ENCODE peak calls at places on chromosomes 12 and 14, in five cellular contexts. X is Calu3, M is adrenal gland, O is kidney epithelial cell, E is progenitor cell of endocrine pancreas. Y is an unnamed sample.

GRCh38 chr12:120759591-120760348 is 34.1 kb downstream of the ACADS start:
- DNase-seq in M (no peak), E (no peak), X (no peak), O (no peak), Y (no peak)

GRCh38 chr12:3885179-3886094 is 12.2 kb upstream of the PARP11 start:
- DNase-seq in E (no peak), M (peak), O (no peak), X (peak), Y (no peak)

GRCh38 chr12:91608562-91608961 is 425.9 kb upstream of the DCN start:
- DNase-seq in M (no peak), O (no peak), E (no peak), X (no peak), Y (no peak)

GRCh38 chr14:101635238-101636080 is 74.2 kb downstream of the DIO3 start:
- DNase-seq in O (no peak), M (no peak), E (no peak), X (no peak), Y (no peak)

GRCh38 chr14:32364941-32365340 is 35.8 kb downstream of the AKAP6 start:
- DNase-seq in X (no peak), M (no peak), E (no peak), O (peak), Y (no peak)

GRCh38 chr14:89813485-89814080 is 140.9 kb downstream of the EFCAB11 start:
- DNase-seq in M (no peak), X (no peak), E (no peak), O (peak), Y (no peak)

GRCh38 chr14:27228053-27228452 is 630.2 kb upstream of the NOVA1 start:
- DNase-seq in M (no peak), E (no peak), O (no peak), X (no peak), Y (no peak)

GRCh38 chr14:23399591-23399990 is 8.5 kb downstream of the MYH6 start:
- DNase-seq in M (no peak), X (no peak), E (no peak), O (no peak), Y (no peak)

GRCh38 chr12:2652401-2653081 is 142.2 kb upstream of the FKBP4 start:
- DNase-seq in O (no peak), E (no peak), X (no peak), M (no peak), Y (no peak)

GRCh38 chr14:96632363-96632758 is 130.2 kb downstream of the PAPOLA start:
- DNase-seq in E (no peak), O (no peak), X (no peak), M (no peak), Y (no peak)

GRCh38 chr14:72318648-72319047 is 386.4 kb downstream of the RGS6 start:
- DNase-seq in O (no peak), X (no peak), M (no peak), E (no peak), Y (no peak)

GRCh38 chr14:91890291-91890749 is 23.0 kb upstream of the TC2N start:
- DNase-seq in O (no peak), M (no peak), X (peak), E (no peak), Y (no peak)

GRCh38 chr14:71918955-71919354 is 13.3 kb upstream of the RGS6 start:
- DNase-seq in X (no peak), M (no peak), O (no peak), E (no peak), Y (no peak)

GRCh38 chr14:60670994-60671393 is 21.7 kb upstream of the SIX1 start:
- DNase-seq in O (no peak), E (no peak), M (no peak), X (no peak), Y (no peak)

GRCh38 chr12:81080431-81080983 is 2.6 kb downstream of the ACSS3 start:
- DNase-seq in E (no peak), M (peak), O (no peak), X (no peak), Y (no peak)

GRCh38 chr12:66169221-66170170 is at the start of gene TMBIM4:
- DNase-seq in M (peak), O (peak), X (peak), E (peak), Y (peak)

GRCh38 chr12:46808317-46808716 is 17.5 kb downstream of the SLC38A4 start:
- DNase-seq in X (no peak), O (no peak), E (no peak), M (no peak), Y (no peak)

GRCh38 chr12:64236549-64236948 is 14.5 kb upstream of the KICS2 start:
- DNase-seq in M (no peak), X (no peak), E (no peak), O (no peak), Y (no peak)

GRCh38 chr12:11695321-11695720 is 45.8 kb downstream of the ETV6 start:
- DNase-seq in E (no peak), X (no peak), O (no peak), M (peak), Y (peak)

GRCh38 chr12:89977356-89978185 is 268.9 kb upstream of the ATP2B1 start:
- DNase-seq in O (no peak), M (no peak), X (no peak), E (no peak), Y (no peak)

GRCh38 chr14:21101802-21102413 is 1.0 kb downstream of the TMEM253 start:
- DNase-seq in X (no peak), M (no peak), E (no peak), O (no peak), Y (no peak)

GRCh38 chr14:55071051-55071450 is 19.6 kb downstream of the MAPK1IP1L start:
- DNase-seq in E (no peak), O (no peak), X (no peak), M (no peak), Y (no peak)

GRCh38 chr12:123064356-123064755 is 83.9 kb downstream of the ARL6IP4 start:
- DNase-seq in X (no peak), M (peak), E (no peak), O (no peak), Y (no peak)

GRCh38 chr12:56299308-56299852 is 750 bp downstream of the CS start:
- DNase-seq in O (no peak), E (no peak), M (no peak), X (peak), Y (no peak)

GRCh38 chr12:49131973-49132461 is 822 bp upstream of the TUBA1B start:
- DNase-seq in O (no peak), X (no peak), M (no peak), E (no peak), Y (no peak)

GRCh38 chr14:98189077-98189476 is 1082.9 kb downstream of the BCL11B start:
- DNase-seq in O (no peak), X (no peak), M (no peak), E (no peak), Y (no peak)

GRCh38 chr12:3222935-3223334 is 145.8 kb downstream of the TSPAN9 start:
- DNase-seq in X (no peak), O (no peak), M (no peak), E (no peak), Y (no peak)

GRCh38 chr14:53938126-53938671 is 18.4 kb downstream of the BMP4 start:
- DNase-seq in X (no peak), O (no peak), E (no peak), M (no peak), Y (no peak)

GRCh38 chr12:20369164-20370000 is 1.0 kb downstream of the PDE3A start:
- DNase-seq in M (peak), X (peak), O (no peak), E (peak), Y (no peak)

GRCh38 chr14:67270354-67270753 is 29.1 kb downstream of the PALS1 start:
- DNase-seq in X (no peak), M (no peak), O (no peak), E (no peak), Y (no peak)

GRCh38 chr14:69325646-69326265 is 65.8 kb downstream of the GALNT16 start:
- DNase-seq in E (no peak), X (no peak), O (no peak), M (no peak), Y (no peak)

GRCh38 chr12:32761716-32762115 is 6.0 kb upstream of the YARS2 start:
- DNase-seq in X (no peak), O (no peak), M (no peak), E (no peak), Y (no peak)

GRCh38 chr12:45050751-45051489 is at the start of gene DBX2:
- DNase-seq in O (no peak), E (no peak), M (no peak), X (peak), Y (no peak)

GRCh38 chr14:37650356-37651037 is 55.1 kb downstream of the TTC6 start:
- DNase-seq in X (no peak), E (no peak), M (no peak), O (no peak), Y (no peak)

GRCh38 chr12:104342147-104342546 is 38.6 kb downstream of the EID3 start:
- DNase-seq in E (no peak), X (no peak), M (no peak), O (no peak), Y (no peak)

DNA sequence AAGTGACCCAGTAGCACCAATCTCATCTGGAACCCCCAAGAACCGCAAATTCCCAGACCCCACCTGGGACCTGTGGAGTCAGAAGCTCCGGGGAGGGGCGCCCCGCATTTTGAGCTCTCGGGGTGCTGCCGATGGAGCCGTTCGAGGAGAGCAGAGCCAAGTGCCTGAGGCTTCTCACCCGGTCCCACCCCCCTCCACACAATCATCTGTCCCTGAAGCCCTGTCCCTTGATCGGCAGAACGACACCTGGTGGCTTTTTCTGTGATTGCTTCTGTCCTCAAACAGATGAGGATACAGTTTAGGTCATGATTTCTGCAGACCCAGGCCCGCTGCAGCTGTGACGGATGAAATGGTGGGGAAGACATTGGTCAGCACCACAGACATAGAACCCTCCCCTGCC is 74.7 kb downstream of the NOC4L start:
- DNase-seq in O (no peak), E (no peak), X (peak), M (no peak), Y (no peak)
- TF ChIP-seq CTCF in O (peak), E (peak), X (peak), M (peak), Y (peak)

DNA sequence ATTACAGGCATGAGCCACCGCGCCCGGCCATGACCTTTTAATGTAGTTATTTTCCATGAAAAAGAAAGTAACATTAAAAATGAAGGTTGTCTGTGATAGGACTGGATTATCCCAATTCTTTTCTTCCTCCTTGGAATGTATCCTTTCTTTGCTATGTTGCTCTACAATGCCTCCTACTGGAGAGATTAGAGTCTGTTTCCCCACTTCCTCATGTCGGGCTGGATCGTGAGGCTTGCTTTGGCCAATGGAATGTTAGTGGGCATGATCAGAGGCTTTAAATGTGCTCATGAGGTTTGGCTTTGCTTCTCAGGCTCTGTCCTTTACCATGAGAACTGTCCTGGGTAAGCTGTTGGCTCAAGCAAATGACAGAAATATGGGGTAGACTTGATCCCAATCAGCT is 34.7 kb upstream of the SOCS2 start:
- DNase-seq in O (no peak), E (no peak), M (no peak), X (no peak), Y (no peak)
- TF ChIP-seq CTCF in O (no peak), E (peak), M (no peak), X (no peak), Y (peak)

GRCh38 chr14:35335388-35336092 is 43.4 kb downstream of the PSMA6 start:
- DNase-seq in M (peak), X (peak), E (no peak), O (no peak), Y (no peak)

GRCh38 chr14:35338731-35339405 is 46.7 kb downstream of the PSMA6 start:
- DNase-seq in M (no peak), O (no peak), X (no peak), E (no peak), Y (no peak)

GRCh38 chr14:35336171-35337073 is 44.2 kb downstream of the PSMA6 start:
- DNase-seq in E (no peak), X (peak), M (peak), O (no peak), Y (peak)

GRCh38 chr14:35337557-35338255 is 45.5 kb downstream of the PSMA6 start:
- DNase-seq in X (no peak), M (peak), E (no peak), O (no peak), Y (peak)

GRCh38 chr14:35337074-35337556 is 44.9 kb downstream of the PSMA6 start:
- DNase-seq in M (no peak), O (no peak), E (no peak), X (no peak), Y (no peak)
- TF ChIP-seq CTCF in M (no peak), O (no peak), E (no peak), X (no peak), Y (peak)

DNA sequence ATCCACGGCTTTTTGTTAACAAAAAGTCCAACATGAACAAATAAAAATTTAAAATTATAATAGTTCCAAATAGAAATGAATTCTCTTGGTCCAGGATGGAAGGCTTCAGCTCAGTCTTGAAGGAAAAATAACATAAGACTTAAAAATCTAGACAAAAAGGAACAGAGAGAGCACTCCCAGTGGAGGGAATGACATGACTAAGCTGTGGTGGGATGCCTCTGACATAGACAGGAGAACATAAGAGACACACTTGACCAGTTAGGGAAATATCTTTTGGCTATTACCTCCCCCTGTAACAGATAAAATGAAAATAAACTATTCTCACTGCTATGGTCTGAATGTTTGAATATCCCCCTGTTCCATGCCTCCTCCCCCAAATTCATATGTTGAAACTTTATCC is 106.8 kb downstream of the BBS10 start:
- DNase-seq in E (no peak), O (no peak), M (no peak), X (no peak), Y (no peak)
- TF ChIP-seq CTCF in E (no peak), O (no peak), M (no peak), X (no peak), Y (no peak)

GRCh38 chr14:103724116-103724515 is 8.5 kb downstream of the ZFYVE21 start:
- DNase-seq in X (no peak), M (peak), E (no peak), O (no peak), Y (no peak)
- TF ChIP-seq CTCF in X (no peak), M (no peak), E (no peak), O (no peak), Y (no peak)

GRCh38 chr12:62657363-62657632 is 190.7 kb downstream of the MON2 start:
- DNase-seq in E (no peak), X (no peak), O (no peak), M (no peak), Y (no peak)

GRCh38 chr12:62656576-62657362 is 190.1 kb downstream of the MON2 start:
- DNase-seq in O (no peak), E (no peak), M (no peak), X (no peak), Y (no peak)

GRCh38 chr12:62658910-62659309 is 192.3 kb downstream of the MON2 start:
- DNase-seq in X (no peak), E (no peak), M (no peak), O (no peak), Y (no peak)

GRCh38 chr12:62660763-62661162 is 194.1 kb downstream of the MON2 start:
- DNase-seq in E (no peak), O (peak), M (no peak), X (peak), Y (no peak)

GRCh38 chr12:62659457-62660295 is 193.1 kb downstream of the MON2 start:
- DNase-seq in M (no peak), X (no peak), E (no peak), O (no peak), Y (no peak)
- TF ChIP-seq CTCF in M (no peak), X (no peak), E (no peak), O (no peak), Y (no peak)

GRCh38 chr14:73759714-73760597 is 45.8 kb upstream of the PNMA1 start:
- DNase-seq in E (peak), O (peak), X (peak), M (peak), Y (peak)

GRCh38 chr14:73760598-73761586 is 46.7 kb upstream of the PNMA1 start:
- DNase-seq in M (no peak), X (no peak), E (no peak), O (no peak), Y (no peak)

GRCh38 chr14:73758392-73759182 is 44.4 kb upstream of the PNMA1 start:
- DNase-seq in E (peak), O (no peak), M (peak), X (peak), Y (no peak)

GRCh38 chr14:73757876-73758391 is 43.8 kb upstream of the PNMA1 start:
- DNase-seq in O (no peak), E (no peak), M (no peak), X (no peak), Y (no peak)

GRCh38 chr14:73759183-73759713 is 45.1 kb upstream of the PNMA1 start:
- DNase-seq in E (peak), X (peak), O (no peak), M (peak), Y (no peak)
- TF ChIP-seq CTCF in E (no peak), X (no peak), O (no peak), M (no peak), Y (no peak)